ENCODE peak calls at places on chromosomes 2 and 18, in seven cellular contexts. K is mesendoderm, F is Karpas-422, X is neural progenitor cell, J is fibroblast of lung, D is PC-3, S is GM23248. L is an unnamed sample.

GRCh38 chr2:97688062-97688827 is 18.7 kb downstream of the C2orf92 start:
- DNase-seq in K (no peak), F (no peak), X (no peak), J (no peak), D (peak), S (no peak), L (no peak)

GRCh38 chr2:2836343-2837070 is 505.4 kb upstream of the MYT1L start:
- DNase-seq in K (no peak), F (no peak), X (no peak), J (no peak), D (no peak), S (no peak), L (no peak)

GRCh38 chr18:13628211-13628610 is 98.1 kb downstream of the FAM210A start:
- DNase-seq in K (no peak), F (no peak), X (peak), J (no peak), D (no peak), S (no peak), L (no peak)

GRCh38 chr2:223488814-223489213 is 113.3 kb downstream of the SCG2 start:
- DNase-seq in K (peak), F (no peak), X (no peak), J (peak), D (no peak), S (peak), L (peak)

GRCh38 chr2:71747573-71747972 is 294.2 kb downstream of the DYSF start:
- DNase-seq in K (peak), F (no peak), X (no peak), J (no peak), D (peak), S (no peak), L (no peak)

GRCh38 chr2:117936871-117937428 is 76.9 kb downstream of the CCDC93 start:
- DNase-seq in K (peak), F (no peak), X (peak), J (no peak), D (no peak), S (no peak), L (no peak)

GRCh38 chr2:80086831-80087230 is 217.7 kb downstream of the LRRTM1 start:
- DNase-seq in K (peak), F (no peak), X (peak), J (peak), D (no peak), S (peak), L (no peak)

GRCh38 chr18:12890500-12890899 is 6.5 kb upstream of the PTPN2 start:
- DNase-seq in K (peak), F (no peak), X (no peak), J (no peak), D (peak), S (peak), L (no peak)

GRCh38 chr2:217539126-217539525 is 463.7 kb downstream of the TNS1 start:
- DNase-seq in K (no peak), F (no peak), X (no peak), J (no peak), D (no peak), S (no peak), L (no peak)

GRCh38 chr2:12064153-12064552 is 317.7 kb downstream of the LPIN1 start:
- DNase-seq in K (peak), F (no peak), X (no peak), J (no peak), D (no peak), S (no peak), L (no peak)

GRCh38 chr18:811192-812122 is 585 bp downstream of the YES1 start:
- DNase-seq in K (peak), F (no peak), X (peak), J (peak), D (peak), S (peak), L (peak)

GRCh38 chr18:63213331-63213900 is 106.2 kb downstream of the BCL2 start:
- DNase-seq in K (peak), F (no peak), X (no peak), J (peak), D (no peak), S (peak), L (no peak)

GRCh38 chr2:148876589-148877402 is 1.8 kb downstream of the KIF5C start:
- DNase-seq in K (peak), F (no peak), X (peak), J (no peak), D (peak), S (peak), L (peak)

GRCh38 chr2:47907097-47907781 is 941 bp upstream of the FBXO11 start:
- DNase-seq in K (peak), F (peak), X (peak), J (no peak), D (peak), S (peak), L (no peak)

GRCh38 chr2:144357623-144358400 is 162.1 kb downstream of the ZEB2 start:
- DNase-seq in K (peak), F (no peak), X (no peak), J (peak), D (peak), S (peak), L (no peak)

GRCh38 chr2:144361742-144362141 is 158.2 kb downstream of the ZEB2 start:
- DNase-seq in K (no peak), F (no peak), X (no peak), J (no peak), D (no peak), S (no peak), L (no peak)

GRCh38 chr2:144358531-144358930 is 161.4 kb downstream of the ZEB2 start:
- DNase-seq in K (no peak), F (no peak), X (no peak), J (no peak), D (no peak), S (no peak), L (no peak)

GRCh38 chr2:144358979-144359541 is 160.9 kb downstream of the ZEB2 start:
- DNase-seq in K (no peak), F (no peak), X (no peak), J (peak), D (peak), S (peak), L (no peak)

GRCh38 chr2:144359684-144360083 is 160.2 kb downstream of the ZEB2 start:
- DNase-seq in K (no peak), F (no peak), X (no peak), J (no peak), D (no peak), S (no peak), L (no peak)
- H3K9ac ChIP-seq in K (no peak), F (no peak), X (no peak), J (no peak), D (no peak), S (peak), L (no peak)

GRCh38 chr2:226282151-226282550 is 517.5 kb downstream of the IRS1 start:
- DNase-seq in K (no peak), F (no peak), X (no peak), J (no peak), D (no peak), S (no peak), L (no peak)
- H3K9ac ChIP-seq in K (no peak), F (no peak), X (no peak), J (no peak), D (no peak), S (no peak), L (no peak)

GRCh38 chr2:121293450-121294325 is 8.7 kb upstream of the TFCP2L1 start:
- DNase-seq in K (no peak), F (no peak), X (no peak), J (no peak), D (no peak), S (no peak), L (no peak)

GRCh38 chr2:121297217-121297830 is 12.3 kb upstream of the TFCP2L1 start:
- DNase-seq in K (peak), F (peak), X (peak), J (peak), D (peak), S (peak), L (no peak)

GRCh38 chr2:121298476-121298875 is 13.5 kb upstream of the TFCP2L1 start:
- DNase-seq in K (no peak), F (no peak), X (no peak), J (no peak), D (no peak), S (no peak), L (no peak)

GRCh38 chr2:121294881-121295840 is 10.2 kb upstream of the TFCP2L1 start:
- DNase-seq in K (no peak), F (no peak), X (no peak), J (no peak), D (no peak), S (no peak), L (no peak)

DNA sequence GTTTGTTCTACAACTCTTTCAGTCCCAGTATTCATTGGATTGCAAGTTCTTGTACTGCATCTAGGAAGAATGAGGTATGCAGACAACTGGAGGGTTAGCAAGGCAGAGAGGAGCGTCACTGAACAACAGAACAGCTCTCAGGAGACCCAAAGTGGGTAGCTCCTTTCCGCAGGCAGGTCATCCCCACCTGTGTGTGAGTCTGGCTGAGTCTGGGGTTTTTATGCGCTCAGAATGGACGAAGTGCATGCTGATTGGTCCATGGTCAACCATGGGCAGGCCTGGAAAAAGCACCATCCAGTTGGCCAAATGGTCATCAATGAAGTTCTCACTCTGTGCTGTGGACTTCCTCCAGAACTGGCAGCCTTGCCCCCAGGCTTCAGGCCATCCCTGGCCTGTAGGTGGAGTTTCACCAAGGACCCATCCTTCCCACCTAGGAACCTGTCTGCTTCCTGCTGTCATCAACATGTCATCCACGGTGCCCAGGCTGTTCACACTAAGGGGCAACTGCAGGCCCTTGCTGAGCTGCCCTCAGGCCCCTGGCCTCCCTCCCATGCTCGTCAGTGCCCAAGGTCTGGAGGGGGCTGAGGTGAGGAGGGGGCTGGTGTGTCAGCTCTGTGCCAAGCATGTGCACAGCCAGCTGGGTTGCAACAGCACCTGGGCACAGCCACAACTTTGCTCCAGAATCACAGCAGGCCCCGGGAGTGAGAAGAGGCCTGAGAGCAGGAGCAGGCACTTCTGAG is 11.1 kb upstream of the TFCP2L1 start:
- DNase-seq in K (no peak), F (no peak), X (no peak), J (no peak), D (no peak), S (no peak), L (no peak)
- H3K9ac ChIP-seq in K (no peak), F (no peak), X (no peak), J (no peak), D (no peak), S (no peak), L (no peak)

GRCh38 chr2:204024503-204024902 is 87.9 kb downstream of the ICOS start:
- DNase-seq in K (peak), F (peak), X (peak), J (peak), D (peak), S (peak), L (no peak)
- H3K9ac ChIP-seq in K (no peak), F (no peak), X (no peak), J (no peak), D (no peak), S (no peak), L (no peak)